ENCODE peak calls at places on chromosome 10, in six cellular contexts. P, L, I, S, K and M are unnamed samples.

GRCh38 chr10:133461841-133462240 is 8.1 kb downstream of the SCART1 start:
- DNase-seq in P (no peak), L (no peak), I (no peak), S (no peak), K (no peak), M (no peak)

GRCh38 chr10:51092402-51092801 is 18.1 kb downstream of the PRKG1 start:
- DNase-seq in P (no peak), L (no peak), I (no peak), S (peak; percentile 56), K (no peak), M (no peak)

GRCh38 chr10:30455816-30456215 is 21.8 kb downstream of the MAP3K8 start:
- DNase-seq in P (no peak), L (no peak), I (no peak), S (no peak), K (no peak), M (no peak)

GRCh38 chr10:71396084-71396713 is 521 bp upstream of the CDH23 start:
- DNase-seq in P (no peak), L (peak; percentile 73), I (no peak), S (no peak), K (peak; percentile 76), M (peak; percentile 76)

GRCh38 chr10:35752469-35753450 is 110.7 kb upstream of the FZD8 start:
- DNase-seq in P (no peak), L (no peak), I (no peak), S (no peak), K (no peak), M (no peak)

GRCh38 chr10:31362023-31362641 is 43.1 kb downstream of the ZEB1 start:
- DNase-seq in P (no peak), L (no peak), I (no peak), S (no peak), K (no peak), M (no peak)

GRCh38 chr10:49161411-49161997 is 26.7 kb downstream of the TMEM273 start:
- DNase-seq in P (peak; percentile 17), L (no peak), I (no peak), S (no peak), K (peak; percentile 44), M (no peak)

GRCh38 chr10:43250625-43250924 is 16.3 kb downstream of the RASGEF1A start:
- DNase-seq in P (no peak), L (no peak), I (no peak), S (no peak), K (no peak), M (no peak)

GRCh38 chr10:24209946-24210491 is 1.1 kb downstream of the KIAA1217 start:
- DNase-seq in P (peak; percentile 91), L (peak; percentile 81), I (peak; percentile 47), S (no peak), K (peak; percentile 14), M (peak; percentile 79)

GRCh38 chr10:126564297-126564888 is 106.1 kb downstream of the C10orf90 start:
- DNase-seq in P (no peak), L (no peak), I (no peak), S (no peak), K (no peak), M (no peak)

GRCh38 chr10:77420942-77421523 is 216.6 kb downstream of the KCNMA1 start:
- DNase-seq in P (no peak), L (no peak), I (no peak), S (no peak), K (no peak), M (no peak)

GRCh38 chr10:88076027-88076880 is 212.8 kb downstream of the PTEN start:
- DNase-seq in P (no peak), L (no peak), I (no peak), S (no peak), K (no peak), M (peak; percentile 27)

GRCh38 chr10:11444148-11444516 is 167.3 kb downstream of the USP6NL start:
- DNase-seq in P (no peak), L (no peak), I (no peak), S (no peak), K (no peak), M (no peak)

GRCh38 chr10:122078965-122079401 is 90.0 kb downstream of the TACC2 start:
- DNase-seq in P (no peak), L (no peak), I (no peak), S (no peak), K (no peak), M (no peak)

GRCh38 chr10:12844796-12845524 is 156.6 kb downstream of the CCDC3 start:
- DNase-seq in P (peak; percentile 51), L (no peak), I (peak; percentile 61), S (no peak), K (peak; percentile 53), M (no peak)

GRCh38 chr10:125038637-125039036 is 96.7 kb downstream of the ZRANB1 start:
- DNase-seq in P (no peak), L (no peak), I (no peak), S (no peak), K (peak; percentile 62), M (no peak)
- TF ChIP-seq CTCF in P (peak; percentile 0), L (peak; percentile 26), I (no peak), S (peak; percentile 40), K (no peak), M (no peak)

GRCh38 chr10:66844176-66844947 is 81.5 kb upstream of the LRRTM3 start:
- DNase-seq in P (no peak), L (no peak), I (no peak), S (no peak), K (no peak), M (no peak)
- TF ChIP-seq CTCF in P (no peak), L (peak; percentile 1), I (no peak), S (no peak), K (no peak), M (no peak)

GRCh38 chr10:124612611-124613498 is 131.3 kb downstream of the FAM53B start:
- DNase-seq in P (no peak), L (no peak), I (no peak), S (no peak), K (peak; percentile 14), M (no peak)
- TF ChIP-seq CTCF in P (no peak), L (no peak), I (no peak), S (no peak), K (no peak), M (no peak)

DNA sequence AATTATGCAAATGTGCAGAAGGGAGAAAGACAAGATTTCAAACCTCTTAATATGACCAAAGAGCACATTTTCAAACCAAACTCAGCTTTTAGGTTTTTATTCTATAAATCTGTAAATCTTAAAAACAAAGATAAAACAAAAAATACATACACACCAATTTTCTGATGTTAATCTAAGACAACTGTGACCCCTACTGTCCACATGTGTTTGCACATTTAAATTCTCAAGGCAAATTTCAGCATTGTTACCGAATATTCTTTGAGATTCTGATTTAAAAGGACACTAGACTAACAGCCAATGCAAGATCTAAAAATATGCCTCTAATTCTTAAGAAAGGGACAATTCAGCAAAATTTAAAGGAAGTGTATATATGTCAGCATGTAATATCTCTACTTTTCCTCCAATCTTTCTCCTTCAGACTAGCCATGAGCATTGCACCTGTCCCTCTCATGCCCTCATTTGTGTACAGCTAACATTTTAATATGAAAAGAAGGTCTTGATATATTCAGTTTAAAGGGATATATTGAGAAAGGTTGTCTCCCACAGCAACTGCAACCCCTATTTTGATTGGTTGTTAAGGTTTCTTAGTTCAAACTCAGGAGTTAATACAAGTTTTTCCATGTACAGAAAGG is 417.9 kb downstream of the IPMK start:
- DNase-seq in P (peak; percentile 13), L (no peak), I (no peak), S (no peak), K (peak; percentile 33), M (no peak)
- TF ChIP-seq CTCF in P (peak; percentile 50), L (peak; percentile 3), I (no peak), S (peak; percentile 59), K (peak; percentile 76), M (peak; percentile 12)

DNA sequence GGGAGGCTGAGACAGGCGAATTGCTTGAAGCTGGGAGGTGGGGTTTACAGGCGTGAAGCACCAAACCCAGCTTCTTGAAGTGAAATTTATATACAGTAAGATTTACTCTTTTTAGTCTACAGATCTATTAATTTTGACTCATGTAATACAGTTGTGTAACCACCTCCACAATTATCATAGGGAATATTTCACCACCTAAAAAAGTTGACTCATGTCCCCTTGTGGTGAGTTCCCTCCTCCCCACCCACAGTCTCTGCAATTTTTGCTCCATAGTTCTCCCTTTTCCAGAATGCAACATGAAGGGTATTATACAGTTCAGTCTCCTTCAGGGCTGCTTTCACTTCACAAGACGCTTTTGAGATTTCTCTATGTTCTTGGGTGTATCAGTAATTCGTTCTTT is 156.8 kb downstream of the FAM107B start:
- DNase-seq in P (peak; percentile 68), L (no peak), I (no peak), S (no peak), K (no peak), M (no peak)
- TF ChIP-seq CTCF in P (peak; percentile 11), L (no peak), I (no peak), S (no peak), K (no peak), M (no peak)

GRCh38 chr10:61905837-61906236 is 4.3 kb downstream of the ARID5B start:
- DNase-seq in P (no peak), L (no peak), I (no peak), S (no peak), K (no peak), M (no peak)

GRCh38 chr10:61903184-61903990 is 1.9 kb downstream of the ARID5B start:
- DNase-seq in P (peak; percentile 63), L (peak; percentile 68), I (no peak), S (peak; percentile 69), K (peak; percentile 25), M (peak; percentile 68)

GRCh38 chr10:61903991-61904350 is 2.5 kb downstream of the ARID5B start:
- DNase-seq in P (no peak), L (no peak), I (no peak), S (no peak), K (no peak), M (no peak)

GRCh38 chr10:61905446-61905725 is 3.9 kb downstream of the ARID5B start:
- DNase-seq in P (no peak), L (no peak), I (no peak), S (no peak), K (no peak), M (no peak)

DNA sequence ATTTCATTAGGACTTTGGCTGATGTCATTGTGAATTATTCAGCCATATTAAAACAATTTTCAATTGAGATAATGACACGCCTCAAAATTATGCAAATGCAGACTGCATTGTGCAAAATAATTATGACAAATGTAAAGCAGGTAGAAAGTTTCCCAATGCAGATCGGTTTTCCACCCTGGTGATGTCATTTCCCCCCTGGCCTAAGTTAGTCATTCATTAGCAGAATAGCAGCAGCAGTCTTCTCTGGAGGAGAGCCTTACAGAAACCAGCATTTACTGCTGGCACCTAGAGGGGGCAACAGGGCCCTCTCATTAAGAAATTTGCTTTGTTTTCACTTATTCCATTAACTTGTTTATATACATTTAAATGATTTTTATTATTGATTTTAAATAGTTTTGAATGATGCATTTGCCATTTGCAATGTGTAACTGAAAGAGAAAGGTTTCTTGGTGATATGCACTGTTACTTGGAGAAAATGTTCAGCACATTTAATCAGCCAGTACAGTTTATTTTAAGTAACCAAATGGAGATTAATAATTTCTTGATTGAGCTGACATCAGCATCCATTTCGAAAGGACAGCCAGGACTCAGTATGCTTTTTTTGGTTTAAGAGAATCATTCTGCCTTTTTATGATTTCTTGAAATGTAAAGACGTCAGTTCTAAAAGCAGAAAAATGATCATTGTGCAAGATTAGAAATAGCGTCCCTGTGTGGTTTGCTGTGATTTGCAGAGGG is 3.4 kb downstream of the ARID5B start:
- DNase-seq in P (peak; percentile 90), L (peak; percentile 59), I (peak; percentile 67), S (no peak), K (peak; percentile 47), M (peak; percentile 74)
- TF ChIP-seq CTCF in P (peak; percentile 28), L (no peak), I (peak; percentile 36), S (peak; percentile 11), K (peak; percentile 6), M (no peak)

GRCh38 chr10:128859738-128860386 is 607.2 kb upstream of the MGMT start:
- DNase-seq in P (no peak), L (peak; percentile 54), I (no peak), S (no peak), K (peak; percentile 32), M (peak; percentile 40)
- TF ChIP-seq CTCF in P (peak; percentile 28), L (peak; percentile 63), I (peak; percentile 17), S (peak; percentile 61), K (peak; percentile 51), M (peak; percentile 38)